ENCODE peak calls at places on chromosomes 3 and 15, in eight cellular contexts. One of them, this sample, is unnamed.

GRCh38 chr3:155034786-155035185 is 45.3 kb upstream of the MME start:
- DNase-seq in myocyte: no peak
- DNase-seq in mucosa of gallbladder: no peak
- DNase-seq in stimulated activated CD4-positive, alpha-beta T cell treated with anti-CD3 and anti-CD28 coated beads, TNF-alpha, amount 100 ng/mL, for 1 hour: no peak
- DNase-seq in NT2/D1: no peak
- DNase-seq in H4: no peak
- DNase-seq in A549: no peak
- DNase-seq in iris pigment epithelial cell: peak; percentile 77
- DNase-seq in this sample: no peak

GRCh38 chr15:69941206-69941605 is 156.5 kb downstream of the TLE3 start:
- DNase-seq in myocyte: no peak
- DNase-seq in mucosa of gallbladder: no peak
- DNase-seq in stimulated activated CD4-positive, alpha-beta T cell treated with anti-CD3 and anti-CD28 coated beads, TNF-alpha, amount 100 ng/mL, for 1 hour: no peak
- DNase-seq in NT2/D1: no peak
- DNase-seq in H4: no peak
- DNase-seq in A549: no peak
- DNase-seq in iris pigment epithelial cell: no peak
- DNase-seq in this sample: no peak

GRCh38 chr15:71572452-71573053 is 237.8 kb upstream of the NR2E3 start:
- DNase-seq in myocyte: no peak
- DNase-seq in mucosa of gallbladder: peak; percentile 34
- DNase-seq in stimulated activated CD4-positive, alpha-beta T cell treated with anti-CD3 and anti-CD28 coated beads, TNF-alpha, amount 100 ng/mL, for 1 hour: no peak
- DNase-seq in NT2/D1: peak; percentile 43
- DNase-seq in H4: no peak
- DNase-seq in A549: peak; percentile 83
- DNase-seq in iris pigment epithelial cell: peak; percentile 51
- DNase-seq in this sample: no peak

GRCh38 chr15:78242128-78242527 is 7.8 kb upstream of the ACSBG1 start:
- DNase-seq in myocyte: no peak
- DNase-seq in mucosa of gallbladder: peak; percentile 23
- DNase-seq in stimulated activated CD4-positive, alpha-beta T cell treated with anti-CD3 and anti-CD28 coated beads, TNF-alpha, amount 100 ng/mL, for 1 hour: no peak
- DNase-seq in NT2/D1: no peak
- DNase-seq in H4: no peak
- DNase-seq in A549: peak; percentile 41
- DNase-seq in iris pigment epithelial cell: no peak
- DNase-seq in this sample: no peak

GRCh38 chr3:102979682-102980378 is 545.0 kb downstream of the ZPLD1 start:
- DNase-seq in myocyte: peak; percentile 1
- DNase-seq in mucosa of gallbladder: peak; percentile 88
- DNase-seq in stimulated activated CD4-positive, alpha-beta T cell treated with anti-CD3 and anti-CD28 coated beads, TNF-alpha, amount 100 ng/mL, for 1 hour: no peak
- DNase-seq in NT2/D1: no peak
- DNase-seq in H4: peak; percentile 93
- DNase-seq in A549: peak; percentile 85
- DNase-seq in iris pigment epithelial cell: peak; percentile 95
- DNase-seq in this sample: no peak

GRCh38 chr15:41407341-41407740 is 5.0 kb upstream of the NDUFAF1 start:
- DNase-seq in myocyte: no peak
- DNase-seq in mucosa of gallbladder: no peak
- DNase-seq in stimulated activated CD4-positive, alpha-beta T cell treated with anti-CD3 and anti-CD28 coated beads, TNF-alpha, amount 100 ng/mL, for 1 hour: no peak
- DNase-seq in NT2/D1: no peak
- DNase-seq in H4: no peak
- DNase-seq in A549: no peak
- DNase-seq in iris pigment epithelial cell: no peak
- DNase-seq in this sample: no peak

GRCh38 chr15:45854455-45855202 is 219.8 kb downstream of the SQOR start:
- DNase-seq in myocyte: no peak
- DNase-seq in mucosa of gallbladder: no peak
- DNase-seq in stimulated activated CD4-positive, alpha-beta T cell treated with anti-CD3 and anti-CD28 coated beads, TNF-alpha, amount 100 ng/mL, for 1 hour: no peak
- DNase-seq in NT2/D1: no peak
- DNase-seq in H4: no peak
- DNase-seq in A549: no peak
- DNase-seq in iris pigment epithelial cell: no peak
- DNase-seq in this sample: no peak

GRCh38 chr3:80556728-80557127 is 788.9 kb upstream of the ROBO1 start:
- DNase-seq in myocyte: no peak
- DNase-seq in mucosa of gallbladder: no peak
- DNase-seq in stimulated activated CD4-positive, alpha-beta T cell treated with anti-CD3 and anti-CD28 coated beads, TNF-alpha, amount 100 ng/mL, for 1 hour: no peak
- DNase-seq in NT2/D1: no peak
- DNase-seq in H4: no peak
- DNase-seq in A549: no peak
- DNase-seq in iris pigment epithelial cell: peak; percentile 40
- DNase-seq in this sample: no peak

GRCh38 chr3:168628549-168628948 is 532.8 kb upstream of the GOLIM4 start:
- DNase-seq in myocyte: no peak
- DNase-seq in mucosa of gallbladder: no peak
- DNase-seq in stimulated activated CD4-positive, alpha-beta T cell treated with anti-CD3 and anti-CD28 coated beads, TNF-alpha, amount 100 ng/mL, for 1 hour: no peak
- DNase-seq in NT2/D1: no peak
- DNase-seq in H4: no peak
- DNase-seq in A549: no peak
- DNase-seq in iris pigment epithelial cell: no peak
- DNase-seq in this sample: no peak

This sample was measured in SHP77.